ENCODE peak calls at places on chromosomes 11 and 22, in ten cellular contexts. Z is left ventricle myocardium inferior; O is fibroblast of lung; L is CD8-positive, alpha-beta memory T cell; N is mammary epithelial cell; G is adrenal gland; H is transverse colon; S is A549; V is heart left ventricle; F is body of pancreas. R is an unnamed sample.

GRCh38 chr11:19679952-19680823 is 32.4 kb upstream of the NAV2 start:
- DNase-seq in N (peak; percentile 97), H (peak; percentile 71), L (no peak), V (peak; percentile 86), F (peak; percentile 59), O (peak; percentile 99), Z (peak; percentile 82), G (peak; percentile 98), S (peak; percentile 85), R (peak; percentile 91)

GRCh38 chr11:62223095-62223494 is 14.6 kb downstream of the SCGB2A1 start:
- DNase-seq in F (no peak), O (no peak), S (no peak), N (peak; percentile 14), G (no peak), L (no peak), V (no peak), H (no peak), Z (no peak), R (no peak)

GRCh38 chr11:2899080-2899783 is 13.7 kb upstream of the CDKN1C start:
- DNase-seq in S (no peak), L (no peak), N (no peak), O (no peak), V (peak; percentile 81), H (no peak), Z (no peak), F (no peak), G (peak; percentile 60), R (no peak)

GRCh38 chr22:38243007-38243775 is 29.6 kb downstream of the TMEM184B start:
- DNase-seq in V (peak; percentile 69), L (no peak), F (peak; percentile 56), G (peak; percentile 50), H (peak; percentile 81), S (no peak), O (peak; percentile 89), N (peak; percentile 22), Z (peak; percentile 42), R (no peak)

GRCh38 chr11:122791411-122791810 is 46.9 kb upstream of the CRTAM start:
- DNase-seq in G (no peak), H (no peak), L (no peak), V (no peak), O (peak; percentile 40), F (no peak), N (no peak), S (no peak), Z (no peak), R (no peak)

GRCh38 chr11:61532136-61533038 is 23.8 kb downstream of the LRRC10B start:
- DNase-seq in Z (no peak), F (peak; percentile 65), H (peak; percentile 61), N (peak; percentile 46), O (no peak), G (peak; percentile 52), S (peak; percentile 87), V (no peak), L (no peak), R (no peak)

GRCh38 chr22:49168219-49168813 is 659.4 kb downstream of the BRD1 start:
- DNase-seq in S (no peak), L (peak; percentile 19), H (no peak), Z (no peak), V (peak; percentile 20), O (no peak), F (no peak), G (no peak), N (no peak), R (no peak)

GRCh38 chr11:128576555-128576954 is 10.8 kb downstream of the ETS1 start:
- DNase-seq in O (no peak), S (no peak), H (no peak), F (no peak), V (no peak), Z (no peak), N (no peak), L (no peak), G (no peak), R (no peak)

GRCh38 chr11:12287374-12288211 is 89.8 kb upstream of the PARVA start:
- DNase-seq in G (peak; percentile 88), S (peak; percentile 97), H (peak; percentile 48), N (peak; percentile 91), L (peak; percentile 43), O (peak; percentile 96), F (no peak), V (no peak), Z (no peak), R (peak; percentile 86)

GRCh38 chr11:7518811-7519562 is 5.2 kb downstream of the PPFIBP2 start:
- DNase-seq in L (no peak), V (no peak), G (no peak), H (no peak), N (no peak), Z (no peak), O (no peak), S (no peak), F (no peak), R (no peak)

GRCh38 chr11:70680781-70681281 is 282.5 kb downstream of the CTTN start:
- DNase-seq in V (no peak), Z (no peak), N (no peak), L (peak; percentile 30), H (no peak), G (no peak), O (no peak), S (no peak), F (no peak), R (no peak)

GRCh38 chr11:78149646-78150045 is 10.2 kb upstream of the ALG8 start:
- DNase-seq in L (no peak), O (peak; percentile 91), Z (no peak), H (no peak), V (no peak), N (peak; percentile 48), G (no peak), S (peak; percentile 18), F (no peak), R (no peak)

GRCh38 chr11:44014968-44015623 is 32.7 kb upstream of the ACCSL start:
- DNase-seq in V (no peak), L (no peak), O (no peak), Z (no peak), F (no peak), H (no peak), N (no peak), G (no peak), S (no peak), R (peak; percentile 10)

GRCh38 chr11:134373591-134374052 is 38.4 kb downstream of the B3GAT1 start:
- DNase-seq in G (no peak), F (no peak), N (no peak), Z (no peak), S (no peak), O (no peak), H (no peak), L (no peak), V (no peak), R (no peak)

GRCh38 chr11:134374891-134375550 is 37.0 kb downstream of the B3GAT1 start:
- DNase-seq in V (no peak), H (no peak), F (no peak), Z (no peak), L (no peak), O (no peak), N (no peak), G (no peak), S (no peak), R (no peak)

GRCh38 chr11:134372961-134373360 is 39.1 kb downstream of the B3GAT1 start:
- DNase-seq in N (no peak), G (peak; percentile 0), V (no peak), L (peak; percentile 12), S (no peak), O (no peak), H (no peak), F (no peak), Z (no peak), R (no peak)

GRCh38 chr11:134372536-134372935 is 39.5 kb downstream of the B3GAT1 start:
- DNase-seq in V (no peak), H (no peak), G (peak; percentile 8), F (no peak), N (no peak), Z (no peak), L (peak; percentile 9), S (no peak), O (no peak), R (no peak)

GRCh38 chr11:134374171-134374570 is 37.9 kb downstream of the B3GAT1 start:
- DNase-seq in S (no peak), Z (no peak), N (no peak), G (no peak), H (no peak), F (no peak), V (peak; percentile 10), O (no peak), L (no peak), R (no peak)
- H3K4me1 ChIP-seq in S (no peaks in the 10 kb centered on the region), Z (no peaks in the 10 kb centered on the region), N (no peaks in the 10 kb centered on the region), G (no peaks in the 10 kb centered on the region), H (no peaks in the 10 kb centered on the region), F (no peaks in the 10 kb centered on the region), V (no peaks in the 10 kb centered on the region), O (no peaks in the 10 kb centered on the region), L (no peaks in the 10 kb centered on the region), R (no peaks in the 10 kb centered on the region)

DNA sequence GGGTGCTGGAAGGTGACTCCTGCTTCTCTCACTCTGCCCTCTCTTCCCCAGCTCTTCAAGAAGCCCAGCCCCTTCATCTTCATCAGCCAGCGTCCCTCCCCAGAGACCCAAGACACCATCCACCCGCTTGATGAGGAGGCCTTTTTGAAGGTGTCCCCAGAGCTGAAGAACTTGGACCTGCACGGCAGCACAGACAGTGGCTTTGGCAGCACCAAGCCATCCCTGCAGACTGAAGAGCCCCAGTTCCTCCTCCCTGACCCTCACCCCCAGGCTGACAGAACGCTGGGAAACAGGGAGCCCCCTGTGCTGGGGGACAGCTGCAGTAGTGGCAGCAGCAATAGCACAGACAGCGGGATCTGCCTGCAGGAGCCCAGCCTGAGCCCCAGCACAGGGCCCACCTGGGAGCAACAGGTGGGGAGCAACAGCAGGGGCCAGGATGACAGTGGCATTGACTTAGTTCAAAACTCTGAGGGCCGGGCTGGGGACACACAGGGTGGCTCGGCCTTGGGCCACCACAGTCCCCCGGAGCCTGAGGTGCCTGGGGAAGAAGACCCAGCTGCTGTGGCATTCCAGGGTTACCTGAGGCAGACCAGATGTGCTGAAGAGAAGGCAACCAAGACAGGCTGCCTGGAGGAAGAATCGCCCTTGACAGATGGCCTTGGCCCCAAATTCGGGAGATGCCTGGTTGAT is 12.6 kb downstream of the IL10RA start:
- DNase-seq in Z (no peak), N (no peak), V (no peak), H (no peak), G (no peak), L (no peak), F (no peak), S (no peak), O (no peak), R (no peak)
- H3K4me1 ChIP-seq in Z (peaks cover 16% of the 10 kb centered on the region), N (no peaks in the 10 kb centered on the region), V (peaks cover 12% of the 10 kb centered on the region), H (peaks cover 9% of the 10 kb centered on the region), G (no peaks in the 10 kb centered on the region), L (peaks cover 88% of the 10 kb centered on the region), F (no peaks in the 10 kb centered on the region), S (no peaks in the 10 kb centered on the region), O (no peaks in the 10 kb centered on the region), R (no peaks in the 10 kb centered on the region)

GRCh38 chr22:20439556-20439927 is 1.9 kb upstream of the SCARF2 start:
- DNase-seq in H (no peak), G (no peak), S (no peak), F (no peak), Z (no peak), V (peak; percentile 28), N (no peak), O (no peak), L (no peak), R (no peak)
- H3K4me1 ChIP-seq in H (peaks cover 8% of the 10 kb centered on the region), G (peaks cover 5% of the 10 kb centered on the region), S (no peaks in the 10 kb centered on the region), F (peaks cover 26% of the 10 kb centered on the region), Z (peaks cover 43% of the 10 kb centered on the region), V (peaks cover 30% of the 10 kb centered on the region), N (peaks cover 13% of the 10 kb centered on the region), O (peaks cover 27% of the 10 kb centered on the region), L (peaks cover 13% of the 10 kb centered on the region), R (no peaks in the 10 kb centered on the region)

DNA sequence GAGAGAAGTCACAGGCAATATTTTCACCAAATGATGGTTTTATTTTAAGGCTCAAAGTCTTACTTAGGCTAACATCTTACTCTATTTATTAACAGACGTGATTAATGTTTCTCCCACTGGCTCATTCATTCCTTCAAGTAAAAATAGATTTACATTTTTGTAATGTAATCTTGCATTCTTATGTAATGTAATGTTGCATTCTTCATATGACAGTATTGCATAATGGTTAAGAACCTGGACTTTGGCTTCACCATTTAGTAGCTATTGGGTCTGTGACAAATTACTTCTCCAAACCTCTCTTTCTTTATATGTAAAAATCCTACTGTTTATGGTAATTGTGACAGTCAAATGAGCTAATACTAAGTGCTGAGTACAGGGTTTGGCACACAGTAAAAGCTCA is 3.3 kb upstream of the DIXDC1 start:
- DNase-seq in H (no peak), S (no peak), G (no peak), V (no peak), O (no peak), N (no peak), Z (no peak), F (no peak), L (no peak), R (no peak)
- H3K4me1 ChIP-seq in H (peaks cover 10% of the 10 kb centered on the region), S (peaks cover 48% of the 10 kb centered on the region), G (peaks cover 36% of the 10 kb centered on the region), V (peaks cover 29% of the 10 kb centered on the region), O (peaks cover 9% of the 10 kb centered on the region), N (peaks cover 16% of the 10 kb centered on the region), Z (peaks cover 44% of the 10 kb centered on the region), F (peaks cover 14% of the 10 kb centered on the region), L (peaks cover 35% of the 10 kb centered on the region), R (no peaks in the 10 kb centered on the region)

R was measured in uterus.